ENCODE peak calls at places on chromosome 5, in ten cellular contexts. K, S, A, H, B, D, V, F, W and J are unnamed samples.

GRCh38 chr5:17054911-17055310 is 118.8 kb upstream of the MYO10 start:
- DNase-seq in F (no peak), H (no peak), K (no peak), D (no peak), W (no peak), S (no peak), B (no peak), A (no peak), V (no peak), J (no peak)

GRCh38 chr5:133029321-133029720 is 3.0 kb upstream of the ZCCHC10 start:
- DNase-seq in A (no peak), D (no peak), S (no peak), F (no peak), B (no peak), K (no peak), W (no peak), H (no peak), V (no peak), J (no peak)

GRCh38 chr5:157801-158200 is 33.5 kb upstream of the LRRC14B start:
- DNase-seq in F (no peak), B (peak), H (no peak), V (no peak), D (no peak), K (no peak), S (no peak), W (no peak), A (no peak), J (no peak)

GRCh38 chr5:127810014-127810413 is 106.8 kb downstream of the CCDC192 start:
- DNase-seq in S (no peak), B (no peak), K (no peak), D (no peak), A (no peak), F (no peak), V (no peak), H (no peak), W (no peak), J (no peak)

GRCh38 chr5:144798595-144798994 is 627.9 kb downstream of the KCTD16 start:
- DNase-seq in K (no peak), W (no peak), V (no peak), B (no peak), A (no peak), F (no peak), H (no peak), S (no peak), D (no peak), J (no peak)

GRCh38 chr5:61332891-61333350 is 863 bp downstream of the ZSWIM6 start:
- DNase-seq in F (peak), S (peak), K (peak), D (peak), W (peak), H (peak), V (peak), A (peak), B (peak), J (peak)

GRCh38 chr5:64000096-64000495 is 37.9 kb upstream of the HTR1A start:
- DNase-seq in A (no peak), D (no peak), S (no peak), V (no peak), H (no peak), F (no peak), W (no peak), K (no peak), B (no peak), J (no peak)

GRCh38 chr5:170416526-170416925 is 27.4 kb upstream of the KCNMB1 start:
- DNase-seq in V (no peak), F (no peak), W (no peak), H (no peak), K (no peak), S (no peak), A (no peak), D (no peak), B (no peak), J (no peak)

GRCh38 chr5:147558826-147559225 is 49.0 kb upstream of the DPYSL3 start:
- DNase-seq in S (peak), B (no peak), W (peak), D (peak), K (peak), V (peak), H (peak), A (no peak), F (peak), J (no peak)

GRCh38 chr5:78574157-78574673 is 74.4 kb downstream of the LHFPL2 start:
- DNase-seq in V (peak), K (no peak), F (no peak), H (no peak), A (no peak), S (no peak), W (no peak), B (no peak), D (no peak), J (no peak)

GRCh38 chr5:128782446-128782845 is 182.8 kb upstream of the SLC27A6 start:
- DNase-seq in V (peak), W (peak), H (peak), D (peak), K (peak), B (no peak), S (peak), A (peak), F (peak), J (peak)

GRCh38 chr5:157184117-157184516 is 3.5 kb downstream of the ITK start:
- DNase-seq in A (no peak), W (no peak), D (no peak), K (no peak), H (no peak), V (no peak), F (no peak), B (no peak), S (no peak), J (no peak)

GRCh38 chr5:68088302-68088701 is 127.3 kb upstream of the PIK3R1 start:
- DNase-seq in K (no peak), A (no peak), V (peak), F (no peak), S (no peak), B (no peak), D (peak), W (peak), H (peak), J (no peak)

GRCh38 chr5:36777105-36777757 is 99.3 kb upstream of the NIPBL start:
- DNase-seq in W (peak), K (peak), V (peak), B (no peak), H (peak), D (peak), F (no peak), S (peak), A (no peak), J (no peak)

GRCh38 chr5:116747881-116748280 is 173.3 kb upstream of the SEMA6A start:
- DNase-seq in D (no peak), S (no peak), W (peak), A (no peak), B (no peak), F (no peak), H (no peak), K (no peak), V (peak), J (no peak)

GRCh38 chr5:16234598-16234997 is 55.0 kb upstream of the MARCHF11 start:
- DNase-seq in K (no peak), D (no peak), F (no peak), H (no peak), B (no peak), W (no peak), A (no peak), S (no peak), V (no peak), J (no peak)

GRCh38 chr5:169429044-169429443 is 128.1 kb upstream of the SLIT3 start:
- DNase-seq in B (no peak), W (no peak), A (no peak), V (peak), S (peak), K (no peak), F (no peak), D (peak), H (no peak), J (no peak)

GRCh38 chr5:30324083-30324482 is 869.4 kb upstream of the CDH6 start:
- DNase-seq in H (no peak), D (no peak), W (no peak), F (no peak), V (no peak), S (no peak), K (no peak), A (no peak), B (no peak), J (no peak)

GRCh38 chr5:174311531-174312269 is 266.2 kb downstream of the NSG2 start:
- DNase-seq in F (peak), B (peak), K (peak), V (peak), S (peak), D (peak), H (peak), A (peak), W (peak), J (peak)

GRCh38 chr5:132837868-132838267 is 7.4 kb upstream of the SHROOM1 start:
- DNase-seq in F (no peak), V (no peak), D (no peak), A (no peak), B (no peak), S (no peak), H (no peak), W (no peak), K (no peak), J (no peak)

GRCh38 chr5:172658869-172659513 is 17.9 kb downstream of the NEURL1B start:
- DNase-seq in S (no peak), F (peak), H (peak), D (no peak), V (no peak), W (no peak), A (peak), K (peak), B (peak), J (no peak)

GRCh38 chr5:68435611-68436010 is 220.1 kb downstream of the PIK3R1 start:
- DNase-seq in F (no peak), S (no peak), V (no peak), W (no peak), H (no peak), A (no peak), D (no peak), K (no peak), B (peak), J (no peak)

GRCh38 chr5:78754655-78755054 is 106.1 kb upstream of the LHFPL2 start:
- DNase-seq in B (no peak), D (no peak), W (no peak), V (no peak), H (peak), A (no peak), S (no peak), K (no peak), F (no peak), J (no peak)

GRCh38 chr5:139105621-139106071 is 92.5 kb downstream of the SIL1 start:
- DNase-seq in D (no peak), S (no peak), A (no peak), F (no peak), B (no peak), V (no peak), W (no peak), K (peak), H (peak), J (no peak)

GRCh38 chr5:148687871-148688270 is 33.5 kb upstream of the HTR4 start:
- DNase-seq in D (no peak), S (no peak), V (no peak), W (no peak), K (no peak), F (no peak), A (no peak), B (no peak), H (no peak), J (no peak)

GRCh38 chr5:74104469-74104868 is 478.5 kb downstream of the ARHGEF28 start:
- DNase-seq in S (no peak), V (no peak), W (no peak), A (no peak), H (no peak), F (no peak), D (no peak), K (no peak), B (no peak), J (no peak)

GRCh38 chr5:107502711-107503110 is 168.0 kb downstream of the EFNA5 start:
- DNase-seq in B (no peak), W (no peak), K (no peak), H (no peak), D (no peak), V (no peak), F (no peak), S (no peak), A (no peak), J (no peak)

GRCh38 chr5:1799110-1799601 is 481 bp downstream of the MRPL36 start:
- DNase-seq in A (no peak), H (peak), K (peak), D (peak), V (peak), W (peak), B (no peak), S (peak), F (no peak), J (no peak)

GRCh38 chr5:72244862-72245371 is 75.1 kb downstream of the MRPS27 start:
- DNase-seq in D (peak), F (no peak), H (peak), A (no peak), V (peak), W (peak), S (peak), B (no peak), K (peak), J (no peak)

GRCh38 chr5:33398501-33398900 is 42.3 kb upstream of the TARS1 start:
- DNase-seq in H (no peak), S (no peak), K (no peak), B (no peak), A (no peak), W (no peak), F (no peak), D (no peak), V (no peak), J (no peak)

GRCh38 chr5:121634946-121635345 is 216.7 kb upstream of the FTMT start:
- DNase-seq in S (no peak), F (no peak), W (no peak), D (no peak), H (no peak), K (no peak), V (no peak), A (no peak), B (no peak), J (no peak)

GRCh38 chr5:122816726-122817125 is 28.7 kb upstream of the SNX24 start:
- DNase-seq in H (no peak), A (no peak), K (no peak), D (no peak), F (no peak), S (no peak), B (no peak), V (no peak), W (no peak), J (no peak)

GRCh38 chr5:17714186-17714585 is 79.9 kb downstream of the TAF11L14 start:
- DNase-seq in A (no peak), S (no peak), K (no peak), H (no peak), F (no peak), V (no peak), W (no peak), D (no peak), B (no peak), J (no peak)

GRCh38 chr5:124806026-124806856 is 59.8 kb upstream of the ZNF608 start:
- DNase-seq in A (peak), V (peak), W (peak), F (peak), S (peak), D (peak), K (peak), B (no peak), H (peak), J (peak)

GRCh38 chr5:170791325-170791954 is 7.9 kb downstream of the GABRP start:
- DNase-seq in H (peak), D (peak), B (no peak), W (peak), A (no peak), V (peak), K (peak), S (peak), F (peak), J (peak)

GRCh38 chr5:151671979-151672378 is 14.7 kb downstream of the SPARC start:
- DNase-seq in A (no peak), K (peak), B (no peak), F (no peak), H (peak), V (peak), W (no peak), S (peak), D (peak), J (peak)

GRCh38 chr5:122880749-122881148 is 35.3 kb downstream of the SNX24 start:
- DNase-seq in A (no peak), F (no peak), S (no peak), V (peak), B (no peak), H (peak), K (no peak), D (no peak), W (no peak), J (no peak)

GRCh38 chr5:171226864-171227263 is 82.2 kb upstream of the TLX3 start:
- DNase-seq in V (peak), D (peak), H (no peak), A (no peak), F (no peak), K (no peak), B (no peak), S (no peak), W (no peak), J (no peak)

GRCh38 chr5:104189909-104190308 is 627.3 kb upstream of the NUDT12 start:
- DNase-seq in H (peak), K (no peak), B (no peak), W (peak), S (peak), F (no peak), A (no peak), D (peak), V (peak), J (no peak)

GRCh38 chr5:168721966-168722365 is 142.8 kb upstream of the PANK3 start:
- DNase-seq in V (no peak), F (no peak), W (no peak), B (no peak), K (no peak), S (no peak), A (no peak), D (no peak), H (no peak), J (no peak)

GRCh38 chr5:113213551-113213971 is 221.2 kb downstream of the TSSK1B start:
- DNase-seq in K (no peak), W (peak), V (no peak), F (no peak), S (no peak), H (no peak), D (no peak), A (no peak), B (no peak), J (no peak)

GRCh38 chr5:113214606-113215323 is 220.0 kb downstream of the TSSK1B start:
- DNase-seq in S (no peak), V (no peak), K (no peak), F (no peak), B (no peak), W (no peak), H (no peak), D (no peak), A (no peak), J (no peak)

GRCh38 chr5:113215401-113216060 is 219.3 kb downstream of the TSSK1B start:
- DNase-seq in B (no peak), S (no peak), A (no peak), K (no peak), F (no peak), W (peak), V (peak), H (no peak), D (no peak), J (no peak)

GRCh38 chr5:113214026-113214425 is 220.8 kb downstream of the TSSK1B start:
- DNase-seq in S (no peak), A (no peak), V (no peak), D (no peak), W (peak), F (no peak), K (no peak), H (no peak), B (no peak), J (no peak)

GRCh38 chr5:113212244-113212920 is 222.4 kb downstream of the TSSK1B start:
- DNase-seq in B (no peak), H (peak), A (no peak), K (peak), F (no peak), W (peak), S (peak), V (peak), D (peak), J (no peak)
- H3K4me3 ChIP-seq in B (no peak), H (no peak), A (no peak), K (no peak), F (no peak), W (no peak), S (no peak), V (no peak), D (no peak), J (no peak)

DNA sequence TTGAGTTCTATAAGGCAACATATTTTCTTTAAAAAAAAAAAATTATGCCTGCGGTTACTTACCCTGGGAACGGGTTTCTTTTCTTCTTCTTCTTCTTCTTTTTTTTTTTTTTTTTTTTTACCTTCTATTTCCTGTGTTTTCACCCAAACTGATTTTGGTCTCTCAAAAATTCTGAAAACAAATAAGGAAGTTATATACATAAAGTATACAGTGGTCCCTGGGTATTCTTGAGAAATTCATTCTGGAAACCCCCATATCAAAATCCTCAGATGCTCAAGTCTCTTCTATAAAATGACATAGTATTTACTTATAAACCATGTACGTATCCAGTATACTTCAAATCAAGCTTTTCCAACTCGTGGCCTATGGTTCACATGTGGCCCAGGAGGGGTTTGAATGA is 326.7 kb downstream of the MAT2B start:
- DNase-seq in V (no peak), A (no peak), F (no peak), K (no peak), S (no peak), D (no peak), H (no peak), W (no peak), B (no peak), J (no peak)
- H3K4me3 ChIP-seq in V (no peak), A (no peak), F (no peak), K (no peak), S (no peak), D (no peak), H (no peak), W (no peak), B (no peak), J (no peak)

GRCh38 chr5:65927497-65928340 is 1.3 kb downstream of the ERBIN start:
- DNase-seq in F (no peak), S (peak), V (peak), B (no peak), W (peak), A (no peak), H (peak), K (peak), D (peak), J (no peak)

GRCh38 chr5:65928860-65929259 is 2.5 kb downstream of the ERBIN start:
- DNase-seq in S (no peak), B (no peak), D (no peak), A (no peak), K (no peak), H (no peak), V (no peak), F (no peak), W (no peak), J (no peak)

GRCh38 chr5:65926893-65927292 is 518 bp downstream of the ERBIN start:
- DNase-seq in S (no peak), F (no peak), W (peak), D (peak), K (peak), B (no peak), V (peak), A (no peak), H (peak), J (no peak)

GRCh38 chr5:65926276-65926761 is at the start of gene ERBIN:
- DNase-seq in V (peak), S (peak), H (peak), A (peak), W (peak), B (peak), K (peak), F (peak), D (peak), J (peak)

GRCh38 chr5:65928341-65928752 is 2.0 kb downstream of the ERBIN start:
- DNase-seq in K (no peak), F (no peak), B (no peak), A (no peak), W (peak), D (no peak), V (peak), H (peak), S (peak), J (no peak)
- H3K4me3 ChIP-seq in K (peak), F (peak), B (peak), A (peak), W (peak), D (peak), V (peak), H (peak), S (peak), J (peak)

GRCh38 chr5:137119321-137119720 is 379.8 kb downstream of the SPOCK1 start:
- DNase-seq in V (peak), K (no peak), A (no peak), H (peak), W (no peak), F (no peak), S (no peak), B (no peak), D (no peak), J (no peak)

GRCh38 chr5:137122075-137122474 is 377.1 kb downstream of the SPOCK1 start:
- DNase-seq in B (no peak), A (no peak), F (no peak), V (peak), H (no peak), K (peak), D (no peak), W (no peak), S (no peak), J (no peak)

GRCh38 chr5:137118629-137119028 is 380.5 kb downstream of the SPOCK1 start:
- DNase-seq in A (no peak), S (no peak), V (no peak), H (no peak), F (no peak), D (no peak), B (no peak), W (no peak), K (no peak), J (no peak)

GRCh38 chr5:137126829-137127228 is 372.3 kb downstream of the SPOCK1 start:
- DNase-seq in K (no peak), D (no peak), W (no peak), F (no peak), A (no peak), H (no peak), V (no peak), S (no peak), B (no peak), J (no peak)

GRCh38 chr5:137122558-137122957 is 376.6 kb downstream of the SPOCK1 start:
- DNase-seq in F (no peak), W (no peak), H (no peak), A (no peak), K (peak), B (no peak), S (no peak), D (no peak), V (no peak), J (no peak)
- H3K4me3 ChIP-seq in F (no peak), W (no peak), H (no peak), A (no peak), K (no peak), B (no peak), S (no peak), D (no peak), V (no peak), J (no peak)

DNA sequence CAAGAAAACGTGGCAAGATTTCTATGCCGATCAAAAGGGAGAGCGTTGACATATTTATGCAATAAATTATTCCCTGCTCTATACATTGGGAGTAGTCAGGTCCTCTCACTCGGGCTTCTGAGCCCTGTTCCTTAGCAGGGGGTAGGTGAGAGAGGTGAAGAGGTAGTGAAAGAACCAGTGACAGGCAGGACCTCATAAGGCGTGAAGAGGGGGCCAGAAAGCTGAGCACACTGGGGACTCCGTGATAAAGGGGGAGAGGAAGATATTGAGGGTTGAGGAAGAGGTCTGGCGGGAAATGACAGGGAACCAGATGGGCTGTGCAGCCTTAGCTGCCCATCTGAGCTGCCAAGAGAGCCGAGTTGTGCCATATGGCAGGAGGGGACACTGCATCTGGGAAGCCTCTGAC is 722 bp upstream of the CDC20B start:
- DNase-seq in S (no peak), W (no peak), F (no peak), H (no peak), K (peak), V (no peak), D (no peak), B (no peak), A (no peak), J (no peak)
- H3K4me3 ChIP-seq in S (peak), W (peak), F (peak), H (peak), K (no peak), V (peak), D (peak), B (peak), A (peak), J (peak)